ENCODE peak calls at places on chromosomes 1 and 21, in six cellular contexts. L is HEK293T, M is ELR, W is non-pigmented ciliary epithelial cell, X is T-helper 9 cell, U is GM23248. P is an unnamed sample.

GRCh38 chr1:26853156-26853555 is 9.8 kb upstream of the SFN start:
- DNase-seq in W (no peak), M (peak), L (peak), U (peak), X (peak), P (peak)

GRCh38 chr1:56758135-56758534 is 61.1 kb downstream of the FYB2 start:
- DNase-seq in M (peak), X (no peak), L (peak), W (no peak), U (no peak), P (no peak)

GRCh38 chr21:42745511-42746239 is 92.3 kb downstream of the PDE9A start:
- DNase-seq in L (no peak), U (no peak), X (no peak), W (no peak), M (no peak), P (no peak)

GRCh38 chr1:206887701-206888100 is 9.5 kb upstream of the IL24 start:
- DNase-seq in W (no peak), X (no peak), L (no peak), U (no peak), M (peak), P (no peak)

GRCh38 chr1:199684686-199685273 is 342.7 kb upstream of the NR5A2 start:
- DNase-seq in X (no peak), U (peak), M (peak), L (peak), W (peak), P (peak)

GRCh38 chr1:59361766-59362165 is 64.9 kb downstream of the FGGY start:
- DNase-seq in L (no peak), U (no peak), M (no peak), X (no peak), W (no peak), P (no peak)

GRCh38 chr1:244782056-244782455 is 53.4 kb upstream of the COX20 start:
- DNase-seq in U (peak), W (no peak), X (no peak), M (no peak), L (no peak), P (no peak)

GRCh38 chr1:1122078-1122811 is 6.4 kb upstream of the C1orf159 start:
- DNase-seq in L (peak), U (peak), M (peak), W (no peak), X (peak), P (peak)

GRCh38 chr1:163365186-163365585 is 43.4 kb downstream of the NUF2 start:
- DNase-seq in L (no peak), M (no peak), U (no peak), X (no peak), W (no peak), P (no peak)

GRCh38 chr1:61274979-61275378 is 192.6 kb downstream of the NFIA start:
- DNase-seq in M (no peak), L (no peak), U (no peak), X (no peak), W (no peak), P (no peak)

GRCh38 chr1:116415699-116416533 is 42.9 kb downstream of the ATP1A1 start:
- DNase-seq in L (no peak), W (no peak), U (peak), M (no peak), X (no peak), P (no peak)

GRCh38 chr1:116667577-116668105 is at the start of gene IGSF3:
- DNase-seq in L (peak), M (peak), U (peak), X (peak), W (no peak), P (peak)

GRCh38 chr1:248366609-248367008 is 5.1 kb downstream of the OR2T4 start:
- DNase-seq in W (no peak), X (no peak), U (no peak), L (no peak), M (no peak), P (no peak)

GRCh38 chr1:43648448-43648847 is 1.5 kb upstream of the KDM4A start:
- DNase-seq in U (peak), W (no peak), L (no peak), X (no peak), M (peak), P (no peak)

GRCh38 chr1:200150721-200151120 is 123.2 kb downstream of the NR5A2 start:
- DNase-seq in W (peak), M (peak), U (peak), X (no peak), L (peak), P (no peak)

GRCh38 chr21:28801906-28802305 is 190.8 kb downstream of the LTN1 start:
- DNase-seq in W (no peak), U (peak), X (no peak), L (no peak), M (peak), P (no peak)

GRCh38 chr1:43981636-43982035 is 2.6 kb downstream of the B4GALT2 start:
- DNase-seq in U (no peak), W (no peak), X (no peak), L (no peak), M (no peak), P (no peak)

GRCh38 chr21:36852293-36852692 is 114.2 kb downstream of the HLCS start:
- DNase-seq in W (no peak), U (no peak), L (no peak), M (no peak), X (no peak), P (no peak)

GRCh38 chr1:54800899-54801759 is at the start of gene TTC22:
- DNase-seq in U (peak), L (no peak), M (peak), W (no peak), X (peak), P (no peak)

GRCh38 chr1:236103646-236104218 is 38.6 kb upstream of the GPR137B start:
- DNase-seq in W (no peak), M (peak), L (peak), U (peak), X (peak), P (peak)

GRCh38 chr1:57281324-57281723 is 142.5 kb downstream of the DAB1 start:
- DNase-seq in M (no peak), X (no peak), L (no peak), U (no peak), W (no peak), P (no peak)

GRCh38 chr1:116404699-116405098 is 31.7 kb downstream of the ATP1A1 start:
- DNase-seq in X (no peak), W (no peak), L (no peak), U (no peak), M (no peak), P (no peak)

GRCh38 chr1:115767403-115767802 is 1.1 kb downstream of the CASQ2 start:
- DNase-seq in L (no peak), U (no peak), X (no peak), W (no peak), M (no peak), P (no peak)